ENCODE peak calls at places on chromosomes 7 and 10, in eight cellular contexts. One of them, this sample, is unnamed.

GRCh38 chr10:129870042-129870757 is 93.9 kb downstream of the EBF3 start:
- DNase-seq in CMK: no peak
- DNase-seq in NCI-H2081: no peak
- DNase-seq in cardiac septum: no peak
- DNase-seq in mesenteric fat pad: no peak
- DNase-seq in Ammon's horn: no peak
- DNase-seq in breast epithelium: no peak
- DNase-seq in stimulated activated naive CD8-positive, alpha-beta T cell treated with anti-CD3 and anti-CD28 coated beads, Interleukin-15, Interleukin-2, amounts not matched to agents 100 U/mL and 50 U/mL, for 24 hours: no peak
- DNase-seq in this sample: no peak

GRCh38 chr7:41065663-41066062 is 637.2 kb downstream of the INHBA start:
- DNase-seq in CMK: no peak
- DNase-seq in NCI-H2081: no peak
- DNase-seq in cardiac septum: no peak
- DNase-seq in mesenteric fat pad: no peak
- DNase-seq in Ammon's horn: no peak
- DNase-seq in breast epithelium: peak; percentile 83
- DNase-seq in stimulated activated naive CD8-positive, alpha-beta T cell treated with anti-CD3 and anti-CD28 coated beads, Interleukin-15, Interleukin-2, amounts not matched to agents 100 U/mL and 50 U/mL, for 24 hours: no peak
- DNase-seq in this sample: no peak

GRCh38 chr10:595473-595872 is 94.0 kb downstream of the DIP2C start:
- DNase-seq in CMK: no peak
- DNase-seq in NCI-H2081: no peak
- DNase-seq in cardiac septum: no peak
- DNase-seq in mesenteric fat pad: no peak
- DNase-seq in Ammon's horn: no peak
- DNase-seq in breast epithelium: no peak
- DNase-seq in stimulated activated naive CD8-positive, alpha-beta T cell treated with anti-CD3 and anti-CD28 coated beads, Interleukin-15, Interleukin-2, amounts not matched to agents 100 U/mL and 50 U/mL, for 24 hours: no peak
- DNase-seq in this sample: no peak

GRCh38 chr10:23417254-23417653 is 21.6 kb upstream of the OTUD1 start:
- DNase-seq in CMK: no peak
- DNase-seq in NCI-H2081: no peak
- DNase-seq in cardiac septum: no peak
- DNase-seq in mesenteric fat pad: no peak
- DNase-seq in Ammon's horn: no peak
- DNase-seq in breast epithelium: no peak
- DNase-seq in stimulated activated naive CD8-positive, alpha-beta T cell treated with anti-CD3 and anti-CD28 coated beads, Interleukin-15, Interleukin-2, amounts not matched to agents 100 U/mL and 50 U/mL, for 24 hours: no peak
- DNase-seq in this sample: no peak

GRCh38 chr10:62650411-62650810 is 154.1 kb upstream of the ADO start:
- DNase-seq in CMK: no peak
- DNase-seq in NCI-H2081: no peak
- DNase-seq in cardiac septum: no peak
- DNase-seq in mesenteric fat pad: no peak
- DNase-seq in Ammon's horn: no peak
- DNase-seq in breast epithelium: no peak
- DNase-seq in stimulated activated naive CD8-positive, alpha-beta T cell treated with anti-CD3 and anti-CD28 coated beads, Interleukin-15, Interleukin-2, amounts not matched to agents 100 U/mL and 50 U/mL, for 24 hours: no peak
- DNase-seq in this sample: no peak

GRCh38 chr7:80387634-80388033 is 124.2 kb downstream of the GNAT3 start:
- DNase-seq in CMK: no peak
- DNase-seq in NCI-H2081: peak; percentile 65
- DNase-seq in cardiac septum: no peak
- DNase-seq in mesenteric fat pad: no peak
- DNase-seq in Ammon's horn: no peak
- DNase-seq in breast epithelium: no peak
- DNase-seq in stimulated activated naive CD8-positive, alpha-beta T cell treated with anti-CD3 and anti-CD28 coated beads, Interleukin-15, Interleukin-2, amounts not matched to agents 100 U/mL and 50 U/mL, for 24 hours: no peak
- DNase-seq in this sample: no peak

GRCh38 chr7:2978403-2978802 is 65.3 kb downstream of the CARD11 start:
- DNase-seq in CMK: no peak
- DNase-seq in NCI-H2081: no peak
- DNase-seq in cardiac septum: no peak
- DNase-seq in mesenteric fat pad: no peak
- DNase-seq in Ammon's horn: peak; percentile 62
- DNase-seq in breast epithelium: no peak
- DNase-seq in stimulated activated naive CD8-positive, alpha-beta T cell treated with anti-CD3 and anti-CD28 coated beads, Interleukin-15, Interleukin-2, amounts not matched to agents 100 U/mL and 50 U/mL, for 24 hours: peak; percentile 89
- DNase-seq in this sample: no peak

GRCh38 chr10:67695555-67695954 is 440 bp downstream of the CTNNA3 start:
- DNase-seq in CMK: no peak
- DNase-seq in NCI-H2081: no peak
- DNase-seq in cardiac septum: no peak
- DNase-seq in mesenteric fat pad: no peak
- DNase-seq in Ammon's horn: no peak
- DNase-seq in breast epithelium: no peak
- DNase-seq in stimulated activated naive CD8-positive, alpha-beta T cell treated with anti-CD3 and anti-CD28 coated beads, Interleukin-15, Interleukin-2, amounts not matched to agents 100 U/mL and 50 U/mL, for 24 hours: no peak
- DNase-seq in this sample: no peak

GRCh38 chr10:98374176-98374969 is 40.6 kb downstream of the PYROXD2 start:
- DNase-seq in CMK: no peak
- DNase-seq in NCI-H2081: no peak
- DNase-seq in cardiac septum: no peak
- DNase-seq in mesenteric fat pad: peak; percentile 26
- DNase-seq in Ammon's horn: peak; percentile 33
- DNase-seq in breast epithelium: no peak
- DNase-seq in stimulated activated naive CD8-positive, alpha-beta T cell treated with anti-CD3 and anti-CD28 coated beads, Interleukin-15, Interleukin-2, amounts not matched to agents 100 U/mL and 50 U/mL, for 24 hours: no peak
- DNase-seq in this sample: no peak

GRCh38 chr10:3192856-3193635 is 20.5 kb upstream of the PITRM1 start:
- DNase-seq in CMK: no peak
- DNase-seq in NCI-H2081: peak; percentile 62
- DNase-seq in cardiac septum: no peak
- DNase-seq in mesenteric fat pad: no peak
- DNase-seq in Ammon's horn: peak; percentile 69
- DNase-seq in breast epithelium: no peak
- DNase-seq in stimulated activated naive CD8-positive, alpha-beta T cell treated with anti-CD3 and anti-CD28 coated beads, Interleukin-15, Interleukin-2, amounts not matched to agents 100 U/mL and 50 U/mL, for 24 hours: peak; percentile 44
- DNase-seq in this sample: peak; percentile 55

GRCh38 chr7:137951700-137952099 is 50.2 kb downstream of the CREB3L2 start:
- DNase-seq in CMK: no peak
- DNase-seq in NCI-H2081: no peak
- DNase-seq in cardiac septum: no peak
- DNase-seq in mesenteric fat pad: no peak
- DNase-seq in Ammon's horn: no peak
- DNase-seq in breast epithelium: no peak
- DNase-seq in stimulated activated naive CD8-positive, alpha-beta T cell treated with anti-CD3 and anti-CD28 coated beads, Interleukin-15, Interleukin-2, amounts not matched to agents 100 U/mL and 50 U/mL, for 24 hours: no peak
- DNase-seq in this sample: no peak

GRCh38 chr10:93947055-93947454 is 46.7 kb upstream of the PLCE1 start:
- DNase-seq in CMK: no peak
- DNase-seq in NCI-H2081: no peak
- DNase-seq in cardiac septum: peak; percentile 84
- DNase-seq in mesenteric fat pad: no peak
- DNase-seq in Ammon's horn: no peak
- DNase-seq in breast epithelium: no peak
- DNase-seq in stimulated activated naive CD8-positive, alpha-beta T cell treated with anti-CD3 and anti-CD28 coated beads, Interleukin-15, Interleukin-2, amounts not matched to agents 100 U/mL and 50 U/mL, for 24 hours: no peak
- DNase-seq in this sample: no peak

GRCh38 chr7:40541336-40541735 is 406.5 kb downstream of the SUGCT start:
- DNase-seq in CMK: no peak
- DNase-seq in NCI-H2081: no peak
- DNase-seq in cardiac septum: no peak
- DNase-seq in mesenteric fat pad: no peak
- DNase-seq in Ammon's horn: no peak
- DNase-seq in breast epithelium: no peak
- DNase-seq in stimulated activated naive CD8-positive, alpha-beta T cell treated with anti-CD3 and anti-CD28 coated beads, Interleukin-15, Interleukin-2, amounts not matched to agents 100 U/mL and 50 U/mL, for 24 hours: no peak
- DNase-seq in this sample: no peak